ENCODE peak calls at places on chromosomes 13 and 19, in five cellular contexts. Y is neuronal stem cell, H is H1, Z is H9, F is mesendoderm. S is an unnamed sample.

GRCh38 chr19:29547361-29547960 is 21.7 kb downstream of the VSTM2B start:
- DNase-seq in Y (no peak), H (no peak), Z (peak; percentile 21), F (no peak), S (no peak)

GRCh38 chr19:38389101-38389925 is 816 bp downstream of the SPRED3 start:
- DNase-seq in Y (peak; percentile 32), H (no peak), Z (peak; percentile 68), F (peak; percentile 67), S (peak; percentile 82)

GRCh38 chr19:30492581-30492980 is 120.4 kb downstream of the ZNF536 start:
- DNase-seq in Y (no peak), H (peak; percentile 2), Z (peak; percentile 40), F (no peak), S (no peak)

GRCh38 chr19:51327066-51327985 is 14.6 kb downstream of the VSIG10L start:
- DNase-seq in Y (peak; percentile 48), H (peak; percentile 38), Z (peak; percentile 89), F (peak; percentile 82), S (peak; percentile 17)

GRCh38 chr19:7224205-7224833 is 69.9 kb downstream of the INSR start:
- DNase-seq in Y (no peak), H (no peak), Z (no peak), F (no peak), S (peak; percentile 30)

GRCh38 chr19:41801031-41801430 is 4.6 kb downstream of the CEACAM3 start:
- DNase-seq in Y (no peak), H (no peak), Z (no peak), F (no peak), S (no peak)

GRCh38 chr13:30652746-30653145 is 35.0 kb downstream of the USPL1 start:
- DNase-seq in Y (no peak), H (no peak), Z (no peak), F (no peak), S (no peak)

GRCh38 chr13:109941221-109941620 is 154.8 kb upstream of the IRS2 start:
- DNase-seq in Y (no peak), H (no peak), Z (no peak), F (peak; percentile 5), S (no peak)

GRCh38 chr19:5578094-5578846 is 10.5 kb upstream of the TINCR start:
- DNase-seq in Y (peak; percentile 72), H (no peak), Z (peak; percentile 82), F (peak; percentile 55), S (peak; percentile 38)

GRCh38 chr13:109787135-109787954 is 962 bp upstream of the IRS2 start:
- DNase-seq in Y (peak; percentile 69), H (no peak), Z (peak; percentile 62), F (peak; percentile 78), S (peak; percentile 33)

GRCh38 chr19:32859591-32859990 is 10.0 kb downstream of the SLC7A9 start:
- DNase-seq in Y (no peak), H (no peak), Z (no peak), F (no peak), S (no peak)

GRCh38 chr13:64099994-64100393 is 2684.3 kb upstream of the PCDH20 start:
- DNase-seq in Y (no peak), H (no peak), Z (no peak), F (no peak), S (no peak)

GRCh38 chr13:33017410-33017929 is 1.2 kb downstream of the KL start:
- DNase-seq in Y (no peak), H (no peak), Z (peak; percentile 49), F (peak; percentile 93), S (peak; percentile 6)

GRCh38 chr13:30561506-30561905 is 56.2 kb upstream of the USPL1 start:
- DNase-seq in Y (no peak), H (no peak), Z (no peak), F (no peak), S (peak; percentile 59)

GRCh38 chr13:42707003-42707402 is 74.4 kb upstream of the FAM216B start:
- DNase-seq in Y (no peak), H (no peak), Z (no peak), F (no peak), S (peak; percentile 18)

GRCh38 chr13:42001580-42001979 is 40.7 kb upstream of the VWA8 start:
- DNase-seq in Y (no peak), H (peak; percentile 3), Z (peak; percentile 36), F (peak; percentile 34), S (peak; percentile 93)

GRCh38 chr19:3333662-3334061 is 32.7 kb upstream of the NFIC start:
- DNase-seq in Y (no peak), H (no peak), Z (no peak), F (no peak), S (no peak)

GRCh38 chr13:30398601-30399072 is 23.7 kb upstream of the UBE2L5 start:
- DNase-seq in Y (no peak), H (no peak), Z (no peak), F (no peak), S (peak; percentile 21)

GRCh38 chr13:103275079-103275478 is 208.9 kb upstream of the SLC10A2 start:
- DNase-seq in Y (no peak), H (no peak), Z (no peak), F (no peak), S (no peak)

GRCh38 chr13:76600086-76600485 is 286.1 kb downstream of the KCTD12 start:
- DNase-seq in Y (no peak), H (no peak), Z (no peak), F (no peak), S (no peak)

GRCh38 chr13:29577135-29578051 is 18.1 kb downstream of the SLC7A1 start:
- DNase-seq in Y (no peak), H (no peak), Z (no peak), F (no peak), S (peak; percentile 38)

GRCh38 chr13:108919036-108919907 is 289.9 kb downstream of the MYO16 start:
- DNase-seq in Y (no peak), H (no peak), Z (no peak), F (no peak), S (peak; percentile 26)

GRCh38 chr19:2050991-2051770 is at the start of gene MKNK2:
- DNase-seq in Y (peak; percentile 96), H (peak; percentile 72), Z (peak; percentile 88), F (peak; percentile 85), S (peak; percentile 79)
- H3K23ac ChIP-seq in Y (peak within 1 kb of the TSS; percentile 100), H (no peak within 1 kb of the TSS), Z (no peak within 1 kb of the TSS), F (peak within 1 kb of the TSS; percentile 94), S (peak within 1 kb of the TSS; percentile 61)

DNA sequence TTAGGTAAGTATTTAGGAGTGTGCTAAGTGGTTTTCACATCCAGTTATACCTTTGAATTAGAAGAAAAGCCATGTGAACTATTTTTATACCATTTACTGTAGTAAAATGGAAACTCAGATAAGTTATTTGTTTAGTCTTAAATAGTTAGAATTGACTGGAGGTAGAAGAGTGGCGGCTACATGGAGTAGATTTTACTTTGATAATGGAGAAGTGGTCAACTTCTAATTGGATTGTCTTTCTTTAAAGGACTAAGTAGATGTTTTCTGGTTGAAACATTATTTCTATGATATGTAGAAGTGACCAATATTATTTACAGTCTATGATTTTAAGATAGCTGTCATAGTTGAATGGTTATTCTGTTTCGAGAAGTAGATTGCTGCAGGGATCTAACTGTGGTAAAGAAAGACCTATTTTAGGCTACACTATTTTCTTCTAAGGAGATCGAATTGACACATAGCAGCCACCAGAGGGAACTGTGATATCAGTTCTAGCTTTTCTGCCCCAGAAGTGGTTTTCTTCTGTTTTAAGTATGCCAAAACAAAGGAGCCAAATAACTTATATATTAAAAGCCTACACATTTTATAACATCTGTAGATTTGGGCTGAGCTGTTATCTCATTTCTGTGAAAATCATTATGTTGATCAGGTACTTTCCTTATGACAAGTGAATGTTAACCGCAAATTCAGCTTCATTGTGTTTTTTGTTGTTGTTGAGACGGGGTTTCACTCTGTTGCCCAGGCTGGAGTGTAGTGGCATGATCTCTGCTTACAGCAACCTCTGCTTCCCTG is 26.1 kb downstream of the ZMYM2 start:
- DNase-seq in Y (peak; percentile 3), H (no peak), Z (no peak), F (peak; percentile 70), S (peak; percentile 72)
- H3K4ac ChIP-seq in Y (no peak overlapping the region), H (no peak overlapping the region), Z (no peak overlapping the region), F (no peak overlapping the region), S (no peak overlapping the region)

GRCh38 chr13:105616313-105617075 is 919.0 kb downstream of the EFNB2 start:
- DNase-seq in Y (no peak), H (no peak), Z (no peak), F (no peak), S (peak; percentile 5)
- H3K23ac ChIP-seq in Y (no peak overlapping the region), H (no peak overlapping the region), Z (no peak overlapping the region), F (no peak overlapping the region), S (no peak overlapping the region)

DNA sequence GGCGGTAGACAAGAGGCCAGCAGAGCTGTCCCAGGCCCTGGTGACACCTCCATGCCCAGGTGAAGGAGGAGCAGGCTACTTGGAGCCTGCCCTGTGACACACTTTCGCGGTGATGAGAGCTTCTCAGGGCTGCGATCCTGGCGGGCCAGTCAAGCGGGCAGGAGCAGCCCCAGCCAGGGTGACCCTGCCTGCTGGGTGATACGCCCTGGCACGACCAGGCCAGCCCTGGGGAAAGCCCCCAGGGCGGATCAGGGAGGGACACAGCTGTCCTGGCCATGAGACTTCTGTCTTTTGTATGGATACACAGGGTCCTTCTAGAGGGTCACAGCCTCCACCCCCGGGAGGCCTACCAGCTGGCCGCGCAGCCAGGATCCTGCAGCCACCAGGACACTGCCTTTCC is 13.1 kb downstream of the DNM2 start:
- DNase-seq in Y (no peak), H (no peak), Z (no peak), F (no peak), S (no peak)
- H3K4ac ChIP-seq in Y (no peak overlapping the region), H (no peak overlapping the region), Z (no peak overlapping the region), F (no peak overlapping the region), S (no peak overlapping the region)

GRCh38 chr13:38346764-38347163 is 2.9 kb upstream of the UFM1 start:
- DNase-seq in Y (no peak), H (no peak), Z (no peak), F (no peak), S (no peak)

GRCh38 chr13:38355595-38356120 is 6.0 kb downstream of the UFM1 start:
- DNase-seq in Y (no peak), H (no peak), Z (no peak), F (no peak), S (no peak)

GRCh38 chr13:38349386-38350113 is at the start of gene UFM1:
- DNase-seq in Y (peak; percentile 88), H (peak; percentile 68), Z (peak; percentile 96), F (peak; percentile 97), S (peak; percentile 96)

GRCh38 chr13:38348890-38349289 is 761 bp upstream of the UFM1 start:
- DNase-seq in Y (peak; percentile 11), H (no peak), Z (no peak), F (peak; percentile 37), S (peak; percentile 40)

DNA sequence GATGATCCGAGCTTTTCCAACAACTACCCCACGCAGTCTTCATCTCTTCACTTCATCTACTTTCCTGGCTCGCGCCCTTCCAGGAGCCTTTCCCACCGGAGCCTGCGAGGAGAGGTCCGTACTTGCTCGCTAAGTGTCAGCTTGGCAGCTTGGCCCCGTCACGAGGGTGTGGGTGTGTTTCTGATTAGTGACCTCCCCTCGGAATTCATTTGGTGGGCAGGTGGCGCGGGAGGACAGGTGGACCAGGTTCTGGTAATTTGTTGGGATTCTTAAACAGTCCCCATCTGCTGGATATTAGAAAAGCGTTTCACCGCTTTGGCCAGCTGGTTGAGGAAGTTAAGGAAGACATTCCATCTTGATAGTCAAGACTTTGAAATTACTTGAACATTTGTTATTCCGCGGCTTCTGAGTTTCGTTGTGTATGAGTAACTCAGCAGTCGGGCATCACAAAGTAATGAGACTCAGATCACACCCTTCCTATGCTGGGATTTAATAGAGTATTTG is 515 bp downstream of the UFM1 start:
- DNase-seq in Y (no peak), H (no peak), Z (no peak), F (peak; percentile 63), S (peak; percentile 50)
- H3K23ac ChIP-seq in Y (no peak overlapping the region), H (no peak overlapping the region), Z (no peak overlapping the region), F (no peak overlapping the region), S (peak overlapping the region; percentile 65)